ENCODE peak calls at places on chromosome 1, in five cellular contexts. U is stimulated activated CD4-positive, alpha-beta T cell treated with anti-CD3 and anti-CD28 coated beads, Interleukin-4, amount 100 ng/mL, for 24 hours; Y is AG04449; L is nephron progenitor cell; J is stimulated activated CD8-positive, alpha-beta memory T cell treated with anti-CD3 and anti-CD28 coated beads, Interleukin-7, amount 100 ng/mL, for 48 hours. Q is an unnamed sample.

GRCh38 chr1:207811319-207811718 is 59.5 kb downstream of the CD46 start:
- DNase-seq in U (no peak), Y (no peak), L (no peak), J (no peak), Q (no peak)

GRCh38 chr1:230284891-230285290 is 141.2 kb downstream of the PGBD5 start:
- DNase-seq in U (no peak), Y (no peak), L (no peak), J (no peak), Q (no peak)

GRCh38 chr1:32393832-32394140 is 455 bp downstream of the BSDC1 start:
- DNase-seq in U (peak), Y (no peak), L (no peak), J (no peak), Q (peak)

GRCh38 chr1:16321176-16321867 is 31.0 kb downstream of the FBXO42 start:
- DNase-seq in U (no peak), Y (no peak), L (no peak), J (no peak), Q (no peak)

GRCh38 chr1:112698366-112699310 is 8.3 kb downstream of the RHOC start:
- DNase-seq in U (no peak), Y (no peak), L (no peak), J (no peak), Q (no peak)

GRCh38 chr1:248625166-248625565 is 9.7 kb downstream of the OR2T11 start:
- DNase-seq in U (no peak), Y (no peak), L (no peak), J (no peak), Q (no peak)

GRCh38 chr1:109425391-109425790 is 857 bp downstream of the PSMA5 start:
- DNase-seq in U (no peak), Y (no peak), L (no peak), J (no peak), Q (no peak)

GRCh38 chr1:11918779-11919519 is 7.3 kb downstream of the KIAA2013 start:
- DNase-seq in U (no peak), Y (peak), L (no peak), J (no peak), Q (no peak)

GRCh38 chr1:113868387-113869083 is 3.0 kb downstream of the PTPN22 start:
- DNase-seq in U (peak), Y (no peak), L (no peak), J (no peak), Q (no peak)

GRCh38 chr1:222989443-222989842 is 153.6 kb downstream of the TLR5 start:
- DNase-seq in U (no peak), Y (no peak), L (no peak), J (no peak), Q (no peak)

GRCh38 chr1:220918285-220918951 is 39.2 kb downstream of the HLX start:
- DNase-seq in U (no peak), Y (no peak), L (no peak), J (no peak), Q (no peak)

GRCh38 chr1:226403522-226404034 is 4.3 kb downstream of the PARP1 start:
- DNase-seq in U (no peak), Y (no peak), L (peak), J (no peak), Q (peak)